ENCODE peak calls at places on chromosomes 1 and 21, in seven cellular contexts. P is tibial artery, R is astrocyte of the spinal cord, K is neural crest cell, B is mammary epithelial cell, Q is fibroblast of the aortic adventitia, N is neural progenitor cell. F is an unnamed sample.

GRCh38 chr1:100834779-100835645 is 59.6 kb downstream of the EXTL2 start:
- DNase-seq in K (no peak), R (no peak), P (no peak), N (peak), B (peak), Q (peak), F (no peak)

GRCh38 chr1:151720974-151721787 is at the start of gene RIIAD1:
- DNase-seq in Q (peak), N (peak), B (no peak), P (no peak), K (no peak), R (no peak), F (no peak)

GRCh38 chr1:50084389-50084788 is 24.3 kb upstream of the ELAVL4 start:
- DNase-seq in K (no peak), B (no peak), Q (no peak), P (no peak), N (no peak), R (no peak), F (no peak)

GRCh38 chr1:24536391-24536840 is 19.5 kb upstream of the NCMAP start:
- DNase-seq in K (no peak), N (no peak), Q (no peak), P (no peak), B (no peak), R (peak), F (no peak)

GRCh38 chr1:17045140-17045539 is 8.7 kb downstream of the SDHB start:
- DNase-seq in N (no peak), B (no peak), Q (no peak), K (no peak), P (peak), R (no peak), F (no peak)

GRCh38 chr1:175163702-175164101 is 28.9 kb downstream of the KIAA0040 start:
- DNase-seq in R (no peak), B (no peak), N (no peak), K (no peak), P (no peak), Q (no peak), F (no peak)

GRCh38 chr21:22791376-22791775 is 1793.2 kb downstream of the NCAM2 start:
- DNase-seq in Q (no peak), R (no peak), K (no peak), N (no peak), P (no peak), B (no peak), F (no peak)

GRCh38 chr1:32180186-32181060 is 948 bp downstream of the TXLNA start:
- DNase-seq in N (peak), K (peak), R (peak), Q (peak), B (peak), P (peak), F (no peak)

GRCh38 chr21:21715286-21715969 is 717.2 kb downstream of the NCAM2 start:
- DNase-seq in B (no peak), N (no peak), Q (peak), R (peak), K (no peak), P (no peak), F (no peak)

GRCh38 chr1:42311138-42311537 is 23.9 kb downstream of the FOXJ3 start:
- DNase-seq in R (no peak), K (no peak), P (no peak), N (no peak), B (no peak), Q (no peak), F (no peak)

GRCh38 chr21:37871121-37871862 is 45.0 kb downstream of the KCNJ6 start:
- DNase-seq in K (no peak), N (no peak), R (peak), Q (peak), B (peak), P (no peak), F (no peak)

GRCh38 chr1:240539700-240540414 is 72.1 kb downstream of the GREM2 start:
- DNase-seq in P (no peak), K (no peak), Q (no peak), N (no peak), B (no peak), R (no peak), F (no peak)

GRCh38 chr1:36913016-36913415 is 121.3 kb downstream of the GRIK3 start:
- DNase-seq in N (no peak), K (no peak), R (no peak), Q (no peak), B (no peak), P (no peak), F (no peak)

GRCh38 chr1:212067790-212068189 is 32.2 kb downstream of the DTL start:
- DNase-seq in B (no peak), R (no peak), N (no peak), P (no peak), Q (no peak), K (no peak), F (no peak)

GRCh38 chr1:36464605-36465393 is 615 bp upstream of the MRPS15 start:
- DNase-seq in B (no peak), K (no peak), R (no peak), Q (no peak), N (no peak), P (no peak), F (no peak)

GRCh38 chr1:183101081-183101480 is 77.9 kb downstream of the LAMC1 start:
- DNase-seq in R (no peak), K (no peak), Q (no peak), N (no peak), B (no peak), P (no peak), F (no peak)

GRCh38 chr1:169318845-169319244 is 48.8 kb downstream of the NME7 start:
- DNase-seq in N (no peak), B (no peak), P (no peak), Q (no peak), R (no peak), K (no peak), F (no peak)

GRCh38 chr1:221117548-221117951 is 238.3 kb downstream of the HLX start:
- DNase-seq in B (no peak), R (peak), K (no peak), P (peak), N (no peak), Q (peak), F (no peak)

GRCh38 chr1:167819849-167820683 is 93.9 kb downstream of the ADCY10 start:
- DNase-seq in R (peak), N (peak), K (peak), B (peak), Q (peak), P (peak), F (peak)

GRCh38 chr1:25695991-25696330 is 79.4 kb downstream of the MAN1C1 start:
- DNase-seq in Q (peak), R (peak), K (no peak), N (no peak), P (peak), B (peak), F (no peak)

GRCh38 chr1:180964609-180965008 is 51.9 kb downstream of the KIAA1614 start:
- DNase-seq in P (no peak), B (no peak), N (no peak), R (no peak), K (no peak), Q (no peak), F (no peak)

GRCh38 chr21:30491963-30492428 is at the start of gene KRTAP19-3:
- DNase-seq in B (no peak), N (no peak), K (no peak), R (no peak), Q (no peak), P (no peak), F (no peak)

GRCh38 chr1:50060279-50060678 is 36.5 kb upstream of the AGBL4 start:
- DNase-seq in R (peak), Q (no peak), K (no peak), N (no peak), B (peak), P (no peak), F (no peak)

GRCh38 chr1:89602871-89603404 is 30.0 kb upstream of the LRRC8C start:
- DNase-seq in B (no peak), R (no peak), Q (no peak), P (no peak), K (no peak), N (no peak), F (no peak)

GRCh38 chr1:225923692-225924555 is at the start of gene PYCR2:
- DNase-seq in B (peak), R (peak), Q (peak), P (peak), K (peak), N (peak), F (peak)

GRCh38 chr1:109388208-109388711 is 9.5 kb downstream of the SORT1 start:
- DNase-seq in B (no peak), Q (no peak), K (no peak), P (no peak), R (no peak), N (no peak), F (no peak)

GRCh38 chr1:226975909-226976670 is 36.0 kb downstream of the COQ8A start:
- DNase-seq in Q (no peak), P (no peak), N (peak), R (no peak), B (no peak), K (no peak), F (no peak)

GRCh38 chr1:25869909-25870606 is 5.5 kb downstream of the PAQR7 start:
- DNase-seq in P (no peak), K (no peak), B (no peak), Q (no peak), R (no peak), N (peak), F (no peak)

GRCh38 chr21:35423694-35424093 is 374.6 kb upstream of the RUNX1 start:
- DNase-seq in B (peak), R (peak), Q (peak), K (no peak), P (no peak), N (no peak), F (no peak)

DNA sequence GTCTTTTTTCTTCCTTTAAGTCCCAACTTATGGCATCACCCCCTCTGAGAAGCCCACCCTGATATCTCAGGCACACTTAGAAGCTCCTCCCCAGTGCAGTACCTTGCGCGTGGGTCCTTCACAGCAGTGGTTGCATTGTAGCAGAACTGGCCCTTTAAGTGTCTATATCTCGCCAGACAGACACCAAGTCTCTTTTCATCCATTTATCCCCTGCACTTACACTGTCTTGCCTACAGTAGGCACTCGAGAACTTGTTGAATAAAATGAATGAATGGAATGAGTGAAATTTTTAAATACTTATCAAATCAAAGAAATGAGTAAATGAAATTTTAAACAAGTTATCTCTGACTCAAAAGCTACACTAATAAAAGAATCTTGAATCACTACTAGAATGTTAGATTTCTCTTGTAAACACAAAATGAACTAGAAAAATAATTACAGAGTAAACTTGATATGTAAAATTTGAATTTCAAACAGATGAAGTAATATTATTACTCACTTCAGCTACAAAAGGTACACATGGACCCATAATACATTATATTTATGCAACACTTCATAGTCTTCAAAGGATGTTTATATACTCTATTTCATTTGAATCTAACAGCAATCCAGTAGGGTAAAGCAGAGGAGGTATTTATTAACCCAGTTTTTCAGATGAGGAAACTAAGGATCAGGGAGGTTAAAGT is 54.7 kb upstream of the MAN1A2 start:
- DNase-seq in N (peak), B (peak), K (no peak), P (no peak), R (peak), Q (peak), F (no peak)
- TF ChIP-seq CTCF in N (peak), B (peak), K (peak), P (peak), R (peak), Q (peak), F (peak)

DNA sequence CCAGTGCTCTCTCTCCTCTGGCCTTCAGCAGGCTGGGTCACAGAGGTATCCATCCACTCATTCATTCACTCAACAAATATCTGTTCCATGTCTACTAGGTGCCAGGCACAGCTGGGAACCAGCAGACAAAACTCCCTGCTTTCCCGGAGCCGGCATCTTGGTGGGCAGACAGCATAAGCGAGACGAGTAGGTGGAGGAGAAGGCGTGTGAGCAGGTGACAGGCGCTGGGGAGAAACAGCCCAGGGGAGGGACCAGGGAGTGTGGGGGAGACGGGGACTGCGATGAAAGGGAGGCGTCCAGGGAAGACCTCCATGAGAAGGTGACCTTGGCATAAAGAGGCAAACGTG is 11.0 kb upstream of the KCNAB2 start:
- DNase-seq in K (no peak), R (no peak), P (no peak), N (no peak), B (no peak), Q (no peak), F (no peak)
- TF ChIP-seq CTCF in K (no peak), R (no peak), P (no peak), N (no peak), B (no peak), Q (no peak), F (peak)

GRCh38 chr1:213070399-213070798 is 19.4 kb downstream of the RPS6KC1 start:
- DNase-seq in N (no peak), P (no peak), Q (peak), K (no peak), R (peak), B (peak), F (no peak)

DNA sequence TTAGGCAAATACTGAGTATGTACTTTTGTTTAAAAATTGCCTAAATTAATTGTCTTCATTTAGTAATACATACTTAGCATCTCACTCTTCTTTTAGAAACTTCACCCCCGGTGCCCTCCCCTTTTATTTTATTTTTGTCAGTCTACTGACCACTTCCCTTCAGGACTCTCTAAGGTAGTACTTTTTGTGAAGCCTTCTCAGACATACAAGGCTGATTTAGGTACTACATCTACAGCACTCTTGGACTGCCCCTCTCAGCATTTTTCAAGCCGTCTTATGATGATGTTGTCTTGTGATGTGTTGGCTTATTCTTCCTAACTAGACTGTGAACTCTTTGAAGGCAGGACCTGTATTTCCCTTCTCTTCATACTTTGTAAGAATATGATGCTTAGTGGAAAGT is 24.7 kb downstream of the RPS6KC1 start:
- DNase-seq in K (no peak), R (no peak), N (no peak), Q (no peak), P (no peak), B (no peak), F (no peak)
- TF ChIP-seq CTCF in K (no peak), R (no peak), N (no peak), Q (no peak), P (no peak), B (no peak), F (no peak)

GRCh38 chr1:246613131-246613758 is 47.0 kb downstream of the CNST start:
- DNase-seq in N (no peak), P (no peak), R (no peak), K (no peak), Q (no peak), B (peak), F (no peak)

GRCh38 chr1:246607466-246607865 is 41.2 kb downstream of the CNST start:
- DNase-seq in P (no peak), Q (no peak), N (no peak), B (no peak), R (no peak), K (no peak), F (no peak)

GRCh38 chr1:246609632-246610031 is 43.4 kb downstream of the CNST start:
- DNase-seq in B (no peak), R (no peak), P (no peak), N (no peak), K (no peak), Q (no peak), F (no peak)

GRCh38 chr1:246608616-246609376 is 42.5 kb downstream of the CNST start:
- DNase-seq in K (no peak), Q (peak), N (peak), R (peak), P (peak), B (peak), F (no peak)
- TF ChIP-seq CTCF in K (no peak), Q (peak), N (no peak), R (peak), P (peak), B (peak), F (no peak)

GRCh38 chr1:118077331-118078055 is 107.5 kb downstream of the SPAG17 start:
- DNase-seq in Q (peak), B (peak), P (no peak), N (peak), R (peak), K (no peak), F (no peak)
- TF ChIP-seq CTCF in Q (peak), B (peak), P (no peak), N (peak), R (peak), K (peak), F (peak)

GRCh38 chr1:204716687-204717086 is 31.1 kb upstream of the LRRN2 start:
- DNase-seq in K (no peak), R (no peak), N (no peak), P (no peak), B (no peak), Q (no peak), F (no peak)

GRCh38 chr1:204712718-204713430 is 27.3 kb upstream of the LRRN2 start:
- DNase-seq in K (no peak), Q (no peak), B (no peak), R (no peak), N (no peak), P (no peak), F (no peak)

GRCh38 chr1:204714194-204714860 is 28.8 kb upstream of the LRRN2 start:
- DNase-seq in Q (no peak), P (no peak), N (no peak), R (no peak), B (no peak), K (no peak), F (no peak)

GRCh38 chr1:204713541-204713940 is 28.0 kb upstream of the LRRN2 start:
- DNase-seq in N (no peak), Q (no peak), K (no peak), P (no peak), B (no peak), R (no peak), F (no peak)

DNA sequence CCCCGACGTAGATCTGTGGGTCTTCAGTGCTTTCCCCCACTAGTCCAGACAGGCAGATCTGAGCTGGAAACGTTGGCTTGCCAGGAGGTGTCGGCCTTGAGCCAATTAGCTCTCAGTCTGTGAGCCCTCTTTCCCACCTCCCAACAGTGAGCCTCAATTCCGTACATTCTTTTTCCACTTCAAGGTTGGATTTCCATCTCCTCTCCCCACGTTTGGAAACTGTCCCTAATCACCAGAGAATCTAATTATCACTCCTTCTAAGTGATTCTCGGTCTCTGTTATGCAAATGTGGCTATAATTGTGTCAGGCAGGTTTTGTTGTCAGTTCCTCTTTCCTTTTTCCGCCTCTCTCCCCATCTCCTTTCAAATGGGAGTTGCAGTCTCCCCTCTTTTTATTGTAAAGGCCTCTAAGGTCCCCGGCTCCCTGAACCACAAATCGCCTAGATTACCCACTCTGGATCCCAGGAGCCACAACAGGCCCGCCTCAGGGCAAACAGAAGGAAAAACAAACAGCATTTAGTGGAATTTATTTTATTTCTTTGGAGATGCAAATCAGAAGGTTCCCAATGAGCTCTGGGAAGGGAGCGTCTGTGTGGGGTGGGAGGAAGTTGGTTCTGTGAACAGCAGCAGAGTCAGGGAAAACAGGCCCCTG is 29.4 kb upstream of the LRRN2 start:
- DNase-seq in P (no peak), B (no peak), N (peak), R (no peak), K (no peak), Q (no peak), F (no peak)
- TF ChIP-seq CTCF in P (no peak), B (no peak), N (peak), R (no peak), K (no peak), Q (no peak), F (no peak)

GRCh38 chr1:68448365-68448764 is 1.4 kb downstream of the RPE65 start:
- DNase-seq in P (no peak), N (no peak), K (no peak), R (no peak), B (no peak), Q (no peak), F (no peak)

GRCh38 chr1:68442006-68442405 is 7.7 kb downstream of the RPE65 start:
- DNase-seq in N (peak), B (no peak), R (no peak), K (no peak), P (no peak), Q (no peak), F (no peak)

GRCh38 chr1:68438310-68438709 is 11.4 kb downstream of the RPE65 start:
- DNase-seq in N (no peak), B (peak), P (no peak), R (no peak), K (no peak), Q (no peak), F (no peak)

DNA sequence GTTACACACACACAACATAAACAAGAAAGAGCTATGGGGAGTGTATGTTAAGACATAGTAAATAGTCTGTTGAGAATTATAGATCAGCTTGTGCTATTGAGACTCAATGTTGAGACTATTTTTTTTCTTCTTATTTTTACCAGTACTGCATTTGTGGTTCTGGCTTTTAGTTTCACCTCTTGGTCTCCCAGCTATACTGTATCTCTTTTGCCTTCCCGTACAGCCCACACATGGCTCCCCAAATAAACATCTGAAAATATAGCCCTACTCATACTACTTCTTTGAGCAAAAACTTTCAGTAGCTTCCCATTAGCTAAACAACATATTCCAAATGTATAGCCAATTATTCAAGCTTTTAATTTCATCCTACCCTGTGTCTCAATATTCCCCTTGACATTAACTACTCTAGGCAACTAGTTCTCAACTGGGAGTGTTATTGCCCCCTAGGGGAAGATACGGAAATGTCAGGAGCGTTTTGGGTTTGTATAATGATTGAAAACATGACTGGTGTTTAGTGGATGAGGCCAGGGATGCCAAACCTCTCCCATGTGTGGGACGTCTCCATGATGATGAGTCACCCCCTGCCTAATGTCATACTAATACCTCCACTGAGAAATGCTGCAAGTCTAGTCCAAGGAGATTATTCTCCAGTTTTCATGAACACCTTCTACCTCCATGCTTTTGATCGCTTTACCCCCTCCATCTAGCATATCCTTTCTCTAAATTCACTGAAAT is 6.8 kb downstream of the RPE65 start:
- DNase-seq in R (peak), Q (peak), B (peak), N (peak), P (peak), K (peak), F (no peak)
- TF ChIP-seq CTCF in R (peak), Q (peak), B (peak), N (peak), P (peak), K (peak), F (peak)

F was measured in progenitor cell of endocrine pancreas.